ENCODE peak calls at places on chromosome 6, in ten cellular contexts. R is neural progenitor cell, B is tibial artery, J is thoracic aorta, M is colonic mucosa, G is tibial nerve, A is left lung, W is esophagus muscularis mucosa, E is GM12878, O is fibroblast of lung. Q is an unnamed sample.

GRCh38 chr6:114747995-114748625 is 405.3 kb upstream of the HS3ST5 start:
- DNase-seq in R (peak; percentile 58), B (peak; percentile 41), J (no peak), M (peak; percentile 30), G (peak; percentile 70), A (no peak), W (no peak), E (no peak), O (peak; percentile 72), Q (no peak)

GRCh38 chr6:122284848-122285247 is 114.6 kb upstream of the HSF2 start:
- DNase-seq in R (no peak), B (no peak), J (no peak), M (no peak), G (no peak), A (no peak), W (no peak), E (no peak), O (no peak), Q (no peak)

GRCh38 chr6:85273870-85274269 is 176.0 kb upstream of the NT5E start:
- DNase-seq in R (no peak), B (no peak), J (no peak), M (no peak), G (no peak), A (no peak), W (no peak), E (no peak), O (no peak), Q (no peak)

GRCh38 chr6:72716916-72717315 is 95.1 kb downstream of the KCNQ5 start:
- DNase-seq in R (no peak), B (no peak), J (no peak), M (no peak), G (no peak), A (no peak), W (no peak), E (no peak), O (no peak), Q (no peak)

GRCh38 chr6:105994522-105995402 is 91.4 kb upstream of the PRDM1 start:
- DNase-seq in R (peak; percentile 83), B (peak; percentile 49), J (no peak), M (peak; percentile 68), G (peak; percentile 61), A (peak; percentile 71), W (no peak), E (no peak), O (peak; percentile 80), Q (peak; percentile 69)

GRCh38 chr6:44166591-44167184 is 8.1 kb downstream of the CAPN11 start:
- DNase-seq in R (peak; percentile 31), B (no peak), J (no peak), M (no peak), G (no peak), A (no peak), W (no peak), E (no peak), O (no peak), Q (no peak)

GRCh38 chr6:149026530-149026942 is 279.7 kb downstream of the UST start:
- DNase-seq in R (peak; percentile 80), B (no peak), J (no peak), M (peak; percentile 38), G (peak; percentile 51), A (no peak), W (peak; percentile 17), E (no peak), O (peak; percentile 97), Q (no peak)

GRCh38 chr6:133241088-133241900 is at the start of gene EYA4:
- DNase-seq in R (peak; percentile 66), B (no peak), J (no peak), M (no peak), G (no peak), A (no peak), W (no peak), E (no peak), O (peak; percentile 81), Q (no peak)

GRCh38 chr6:53752856-53753255 is 41.9 kb upstream of the LRRC1 start:
- DNase-seq in R (no peak), B (no peak), J (no peak), M (no peak), G (no peak), A (no peak), W (no peak), E (no peak), O (peak; percentile 45), Q (no peak)

GRCh38 chr6:111925296-111925695 is 52.0 kb upstream of the FYN start:
- DNase-seq in R (no peak), B (no peak), J (no peak), M (no peak), G (no peak), A (no peak), W (no peak), E (no peak), O (peak; percentile 37), Q (no peak)

GRCh38 chr6:38239719-38240451 is 399.8 kb downstream of the BTBD9 start:
- DNase-seq in R (no peak), B (no peak), J (no peak), M (no peak), G (no peak), A (no peak), W (no peak), E (no peak), O (peak; percentile 4), Q (no peak)

GRCh38 chr6:69796081-69796626 is 656 bp downstream of the LMBRD1 start:
- DNase-seq in R (peak; percentile 65), B (peak; percentile 25), J (no peak), M (peak; percentile 74), G (peak; percentile 24), A (no peak), W (no peak), E (no peak), O (peak; percentile 48), Q (peak; percentile 17)

GRCh38 chr6:79833264-79833663 is 114.1 kb downstream of the ELOVL4 start:
- DNase-seq in R (no peak), B (no peak), J (no peak), M (no peak), G (no peak), A (no peak), W (no peak), E (no peak), O (peak; percentile 3), Q (no peak)

GRCh38 chr6:105985098-105985815 is 100.9 kb upstream of the PRDM1 start:
- DNase-seq in R (no peak), B (no peak), J (no peak), M (peak; percentile 77), G (no peak), A (no peak), W (no peak), E (no peak), O (no peak), Q (no peak)

GRCh38 chr6:25477006-25477590 is 174.9 kb upstream of the SCGN start:
- DNase-seq in R (no peak), B (no peak), J (no peak), M (no peak), G (no peak), A (no peak), W (no peak), E (no peak), O (peak; percentile 34), Q (no peak)

GRCh38 chr6:157238346-157238745 is 85.0 kb downstream of the TMEM242 start:
- DNase-seq in R (no peak), B (no peak), J (no peak), M (no peak), G (no peak), A (no peak), W (no peak), E (no peak), O (no peak), Q (no peak)

GRCh38 chr6:89828988-89829590 is 591 bp upstream of the CASP8AP2 start:
- DNase-seq in R (peak; percentile 9), B (no peak), J (no peak), M (peak; percentile 21), G (no peak), A (no peak), W (no peak), E (no peak), O (no peak), Q (peak; percentile 53)

GRCh38 chr6:167107787-167108186 is 15.1 kb upstream of the CCR6 start:
- DNase-seq in R (no peak), B (no peak), J (no peak), M (no peak), G (no peak), A (no peak), W (no peak), E (no peak), O (no peak), Q (no peak)
- H3K27ac ChIP-seq in R (no peak overlapping the region), B (no peak overlapping the region), J (no peak overlapping the region), M (no peak overlapping the region), G (no peak overlapping the region), A (no peak overlapping the region), W (no peak overlapping the region), E (no peak overlapping the region), O (no peak overlapping the region), Q (no peak overlapping the region)

GRCh38 chr6:158793432-158793831 is 25.7 kb downstream of the EZR start:
- DNase-seq in R (peak; percentile 38), B (no peak), J (no peak), M (no peak), G (no peak), A (no peak), W (no peak), E (no peak), O (peak; percentile 69), Q (no peak)
- TF ChIP-seq CTCF in R (peak; percentile 43), B (peak; percentile 29), J (no peak), M (peak; percentile 24), G (no peak), A (no peak), W (peak; percentile 38), E (peak; percentile 62), O (peak; percentile 58), Q (peak; percentile 36)

GRCh38 chr6:35474129-35474977 is 6.2 kb downstream of the RPL10A start:
- DNase-seq in R (no peak), B (no peak), J (no peak), M (no peak), G (no peak), A (no peak), W (no peak), E (no peak), O (no peak), Q (no peak)
- H3K36me3 ChIP-seq in R (no peaks in the 10 kb centered on the region), B (peaks cover 77% of the 10 kb centered on the region), J (peaks cover 67% of the 10 kb centered on the region), M (no peaks in the 10 kb centered on the region), G (peaks cover 6% of the 10 kb centered on the region), A (peaks cover 73% of the 10 kb centered on the region), W (peaks cover 91% of the 10 kb centered on the region), E (peaks cover 14% of the 10 kb centered on the region), O (peaks cover 38% of the 10 kb centered on the region), Q (peaks cover 20% of the 10 kb centered on the region)

GRCh38 chr6:129875610-129876515 is 14.7 kb upstream of the TMEM244 start:
- DNase-seq in R (no peak), B (no peak), J (no peak), M (no peak), G (no peak), A (no peak), W (no peak), E (peak; percentile 40), O (peak; percentile 34), Q (no peak)

GRCh38 chr6:129872591-129872990 is 11.5 kb upstream of the TMEM244 start:
- DNase-seq in R (no peak), B (no peak), J (no peak), M (no peak), G (no peak), A (no peak), W (no peak), E (no peak), O (no peak), Q (no peak)

GRCh38 chr6:129874837-129875236 is 13.7 kb upstream of the TMEM244 start:
- DNase-seq in R (no peak), B (no peak), J (no peak), M (no peak), G (no peak), A (no peak), W (no peak), E (no peak), O (no peak), Q (no peak)

GRCh38 chr6:129866688-129867087 is 5.6 kb upstream of the TMEM244 start:
- DNase-seq in R (no peak), B (no peak), J (no peak), M (no peak), G (no peak), A (no peak), W (no peak), E (no peak), O (no peak), Q (no peak)

GRCh38 chr6:129871220-129871619 is 10.1 kb upstream of the TMEM244 start:
- DNase-seq in R (no peak), B (no peak), J (no peak), M (no peak), G (no peak), A (no peak), W (no peak), E (no peak), O (no peak), Q (no peak)
- H3K27ac ChIP-seq in R (no peak overlapping the region), B (no peak overlapping the region), J (no peak overlapping the region), M (no peak overlapping the region), G (no peak overlapping the region), A (no peak overlapping the region), W (no peak overlapping the region), E (no peak overlapping the region), O (no peak overlapping the region), Q (no peak overlapping the region)

Q was measured in CD8-positive, alpha-beta T cell.